ENCODE peak calls at places on chromosomes 4 and X, in ten cellular contexts. R is mesothelial cell of epicardium, H is dermis microvascular lymphatic vessel endothelial cell, A is fibroblast of mammary gland, O is anterior cingulate cortex, P is left kidney, J is ascending aorta, D is NCI-H1436, U is activated T-cell treated with anti-CD3 and anti-CD28 coated beads for 1 hour, N is AG10803. Z is an unnamed sample.

GRCh38 chrX:46327229-46328081 is 217.8 kb downstream of the ZNF674 start:
- DNase-seq in J (peak), P (peak), R (no peak), N (peak), H (peak), O (no peak), D (no peak), U (no peak), A (no peak), Z (no peak)

GRCh38 chrX:70762285-70762684 is 146.2 kb downstream of the TEX11 start:
- DNase-seq in P (no peak), D (no peak), U (no peak), J (no peak), O (no peak), R (no peak), H (no peak), A (no peak), N (no peak), Z (no peak)

GRCh38 chrX:81377329-81377728 is 175.4 kb downstream of the SH3BGRL start:
- DNase-seq in J (no peak), H (peak), D (no peak), O (no peak), R (no peak), A (peak), U (no peak), N (peak), P (peak), Z (no peak)

GRCh38 chrX:43720082-43720481 is 64.0 kb downstream of the MAOA start:
- DNase-seq in P (no peak), R (no peak), O (no peak), H (no peak), J (no peak), N (no peak), U (no peak), A (no peak), D (no peak), Z (no peak)

GRCh38 chr4:4704267-4704666 is 155.2 kb upstream of the MSX1 start:
- DNase-seq in J (no peak), H (no peak), N (peak), P (no peak), U (no peak), A (peak), R (no peak), D (no peak), O (no peak), Z (no peak)

GRCh38 chr4:39840027-39840426 is 137.7 kb downstream of the PDS5A start:
- DNase-seq in D (no peak), N (no peak), H (no peak), O (no peak), P (no peak), A (no peak), R (no peak), U (no peak), J (no peak), Z (no peak)

GRCh38 chrX:33336783-33337182 is 125.4 kb upstream of the DMD start:
- DNase-seq in P (peak), U (no peak), O (no peak), J (no peak), D (no peak), H (no peak), N (no peak), R (no peak), A (peak), Z (no peak)

GRCh38 chr4:153676984-153677383 is 7.1 kb upstream of the TLR2 start:
- DNase-seq in U (no peak), R (no peak), J (no peak), O (no peak), N (peak), H (no peak), P (no peak), A (peak), D (no peak), Z (no peak)